ENCODE peak calls at places on chromosomes 7 and 10, in six cellular contexts. U, R, L, T, Y and S are unnamed samples.
A peak's percentile ranks its signal among the peaks of the same experiment; 100 is the strongest.

GRCh38 chr7:22952306-22953011 is 61.5 kb downstream of the HYCC1 start:
- DNase-seq in U (no peak), R (no peak), L (no peak), T (no peak), Y (no peak), S (peak; percentile 25)

GRCh38 chr7:28106316-28106957 is 74.2 kb downstream of the JAZF1 start:
- DNase-seq in U (peak; percentile 26), R (no peak), L (no peak), T (no peak), Y (peak; percentile 34), S (no peak)

GRCh38 chr7:20560325-20561180 is 54.9 kb upstream of the ABCB5 start:
- DNase-seq in U (no peak), R (no peak), L (no peak), T (no peak), Y (no peak), S (no peak)

GRCh38 chr7:156780724-156781455 is 112.1 kb downstream of the LMBR1 start:
- DNase-seq in U (no peak), R (no peak), L (no peak), T (no peak), Y (no peak), S (no peak)

GRCh38 chr10:100238429-100238828 is 9.0 kb upstream of the CHUK start:
- DNase-seq in U (no peak), R (no peak), L (no peak), T (no peak), Y (no peak), S (no peak)

GRCh38 chr10:68423522-68423921 is 16.4 kb upstream of the RUFY2 start:
- DNase-seq in U (no peak), R (no peak), L (no peak), T (no peak), Y (no peak), S (no peak)

GRCh38 chr10:125020386-125020785 is 78.5 kb downstream of the ZRANB1 start:
- DNase-seq in U (no peak), R (no peak), L (no peak), T (no peak), Y (no peak), S (no peak)

GRCh38 chr7:108308276-108308675 is 148.0 kb downstream of the NRCAM start:
- DNase-seq in U (no peak), R (no peak), L (peak; percentile 55), T (no peak), Y (no peak), S (no peak)

GRCh38 chr7:111953611-111954010 is 252.6 kb downstream of the DOCK4 start:
- DNase-seq in U (no peak), R (no peak), L (peak; percentile 30), T (no peak), Y (no peak), S (no peak)

GRCh38 chr10:31757374-31757773 is 171.3 kb downstream of the ARHGAP12 start:
- DNase-seq in U (no peak), R (peak; percentile 75), L (no peak), T (peak; percentile 74), Y (no peak), S (no peak)

GRCh38 chr7:49926720-49927119 is 153.3 kb downstream of the VWC2 start:
- DNase-seq in U (no peak), R (no peak), L (no peak), T (no peak), Y (no peak), S (no peak)

GRCh38 chr10:72260215-72260587 is 13.5 kb upstream of the DDIT4 start:
- DNase-seq in U (peak; percentile 62), R (no peak), L (no peak), T (no peak), Y (no peak), S (no peak)
- H3K4me1 ChIP-seq in U (peaks cover 83% of the 10 kb centered on the region), R (peaks cover 48% of the 10 kb centered on the region), L (peaks cover 65% of the 10 kb centered on the region), T (peaks cover 57% of the 10 kb centered on the region), Y (peaks cover 19% of the 10 kb centered on the region), S (peaks cover 35% of the 10 kb centered on the region)

GRCh38 chr7:64562246-64562620 is 638 bp downstream of the ZNF680 start:
- DNase-seq in U (no peak), R (no peak), L (no peak), T (no peak), Y (peak; percentile 9), S (no peak)

GRCh38 chr7:64557601-64558322 is 5.1 kb downstream of the ZNF680 start:
- DNase-seq in U (no peak), R (no peak), L (no peak), T (no peak), Y (no peak), S (no peak)

GRCh38 chr7:64559206-64559605 is 3.7 kb downstream of the ZNF680 start:
- DNase-seq in U (no peak), R (no peak), L (peak; percentile 65), T (peak; percentile 60), Y (peak; percentile 46), S (no peak)

GRCh38 chr7:64558323-64558705 is 4.6 kb downstream of the ZNF680 start:
- DNase-seq in U (no peak), R (no peak), L (peak; percentile 22), T (no peak), Y (peak; percentile 15), S (no peak)

GRCh38 chr7:64558781-64559180 is 4.1 kb downstream of the ZNF680 start:
- DNase-seq in U (no peak), R (no peak), L (peak; percentile 57), T (no peak), Y (peak; percentile 26), S (no peak)
- H3K4me3 ChIP-seq in U (peak overlapping the region; percentile 44), R (peak overlapping the region; percentile 27), L (no peak overlapping the region), T (peak overlapping the region; percentile 33), Y (no peak overlapping the region), S (no peak overlapping the region)

DNA sequence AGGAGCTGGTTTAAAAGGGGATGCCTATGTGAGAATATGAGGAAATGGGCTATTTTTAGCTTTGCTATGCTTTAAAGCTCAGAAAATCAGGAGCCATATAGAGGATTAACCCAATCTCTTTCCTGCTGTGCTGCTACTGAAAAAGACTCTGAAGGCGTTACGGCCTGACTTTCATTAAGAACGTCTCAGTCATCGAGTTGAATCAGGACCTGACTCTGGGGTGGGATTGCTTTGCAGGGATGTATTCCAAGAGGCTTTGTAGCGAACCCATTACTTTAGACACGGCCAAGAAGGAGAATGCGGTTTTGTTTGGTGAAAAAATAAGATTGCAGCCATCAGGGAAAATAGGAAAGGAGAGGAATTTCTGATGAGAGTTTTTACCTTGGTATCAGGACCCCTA is 426.9 kb downstream of the CCSER2 start:
- DNase-seq in U (no peak), R (no peak), L (no peak), T (no peak), Y (no peak), S (no peak)
- H3K9me3 ChIP-seq in U (no peaks in the 10 kb centered on the region), R (no peaks in the 10 kb centered on the region), L (no peaks in the 10 kb centered on the region), T (no peaks in the 10 kb centered on the region), Y (no peaks in the 10 kb centered on the region), S (no peaks in the 10 kb centered on the region)

GRCh38 chr10:30702860-30703259 is 73.3 kb upstream of the LYZL2 start:
- DNase-seq in U (no peak), R (no peak), L (no peak), T (no peak), Y (no peak), S (no peak)

GRCh38 chr10:30705086-30705624 is 75.6 kb upstream of the LYZL2 start:
- DNase-seq in U (no peak), R (no peak), L (no peak), T (no peak), Y (no peak), S (no peak)

GRCh38 chr10:30704016-30704600 is 74.6 kb upstream of the LYZL2 start:
- DNase-seq in U (no peak), R (no peak), L (no peak), T (no peak), Y (no peak), S (no peak)

GRCh38 chr10:30708234-30708633 is 78.7 kb upstream of the LYZL2 start:
- DNase-seq in U (no peak), R (no peak), L (no peak), T (no peak), Y (no peak), S (no peak)

DNA sequence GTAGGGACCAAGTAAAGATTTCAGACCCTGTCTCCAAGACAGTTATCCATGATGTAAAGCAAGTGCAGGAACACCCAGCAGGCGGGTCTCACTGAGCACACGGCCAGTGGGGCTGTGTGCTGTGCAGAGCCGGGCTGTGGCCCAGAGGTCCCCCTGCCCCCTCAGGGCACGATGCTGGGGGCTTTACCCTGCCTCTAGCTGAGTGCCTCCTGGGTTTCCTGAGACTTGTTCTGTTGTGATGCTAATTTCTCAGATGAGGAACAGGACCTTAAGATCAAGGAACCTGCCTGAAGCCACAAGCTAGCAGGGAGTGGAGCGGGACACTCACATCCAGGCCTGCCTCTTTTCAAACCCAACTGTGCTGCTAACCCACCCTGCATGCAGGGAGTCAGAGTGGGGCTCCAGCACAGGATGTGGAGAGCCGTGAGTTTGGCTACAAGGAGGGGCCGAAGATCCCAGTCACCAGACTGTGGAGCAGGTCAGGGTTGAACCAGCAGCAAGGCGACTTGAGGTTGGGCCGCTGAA is 76.1 kb upstream of the LYZL2 start:
- DNase-seq in U (no peak), R (no peak), L (no peak), T (no peak), Y (no peak), S (no peak)
- H3K4me1 ChIP-seq in U (no peaks in the 10 kb centered on the region), R (no peaks in the 10 kb centered on the region), L (no peaks in the 10 kb centered on the region), T (no peaks in the 10 kb centered on the region), Y (peaks cover 11% of the 10 kb centered on the region), S (no peaks in the 10 kb centered on the region)

DNA sequence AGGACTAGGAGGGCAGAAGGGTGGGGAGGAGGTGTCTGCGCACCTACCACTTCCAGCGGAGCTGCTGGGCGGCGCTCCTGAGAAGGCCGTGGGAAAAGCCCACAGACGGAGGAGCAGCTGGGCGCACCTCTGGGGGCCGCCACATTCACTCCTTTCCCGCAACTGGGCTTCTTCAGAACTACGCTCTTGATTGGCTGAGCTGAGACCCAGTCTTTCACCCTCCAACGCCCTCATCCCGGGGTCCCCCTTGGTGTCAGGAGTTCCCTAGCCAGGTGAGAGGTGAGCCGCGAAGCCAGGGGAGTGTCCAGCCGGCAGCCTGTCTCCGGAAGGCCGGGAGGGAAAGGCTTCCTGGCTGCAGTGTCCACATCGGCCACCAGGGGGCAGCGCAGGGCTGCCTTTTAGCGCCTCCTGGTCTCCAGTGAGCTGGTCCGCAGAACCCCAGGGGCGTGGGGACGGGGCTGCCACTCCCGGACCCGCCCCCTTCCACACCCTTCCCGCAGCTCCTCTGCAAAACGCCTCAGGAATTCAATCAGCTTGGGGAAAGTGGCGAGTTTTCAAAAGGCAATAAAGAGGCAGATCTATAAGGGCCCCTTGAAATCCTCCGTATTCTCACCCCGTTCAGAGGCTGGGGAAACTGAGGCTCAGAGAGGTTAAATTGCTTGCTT is 98.8 kb downstream of the CHST15 start:
- DNase-seq in U (peak; percentile 84), R (peak; percentile 87), L (peak; percentile 92), T (peak; percentile 84), Y (peak; percentile 76), S (peak; percentile 62)
- H3K4me3 ChIP-seq in U (peak overlapping the region; percentile 39), R (peak overlapping the region; percentile 43), L (no peak overlapping the region), T (peak overlapping the region; percentile 18), Y (peak overlapping the region; percentile 47), S (no peak overlapping the region)

GRCh38 chr7:157903296-157903695 is 566.5 kb downstream of the DNAJB6 start:
- DNase-seq in U (no peak), R (peak; percentile 4), L (no peak), T (no peak), Y (no peak), S (no peak)

GRCh38 chr7:157904211-157904865 is 567.5 kb downstream of the DNAJB6 start:
- DNase-seq in U (no peak), R (peak; percentile 48), L (no peak), T (no peak), Y (no peak), S (no peak)

GRCh38 chr7:157905740-157906461 is 569.1 kb downstream of the DNAJB6 start:
- DNase-seq in U (peak; percentile 52), R (peak; percentile 47), L (no peak), T (no peak), Y (no peak), S (peak; percentile 66)

GRCh38 chr7:157903715-157904114 is 566.9 kb downstream of the DNAJB6 start:
- DNase-seq in U (no peak), R (peak; percentile 57), L (no peak), T (no peak), Y (no peak), S (no peak)

GRCh38 chr7:157904866-157905215 is 568.0 kb downstream of the DNAJB6 start:
- DNase-seq in U (no peak), R (peak; percentile 5), L (no peak), T (no peak), Y (no peak), S (no peak)
- H3K9me3 ChIP-seq in U (no peaks in the 10 kb centered on the region), R (no peaks in the 10 kb centered on the region), L (no peaks in the 10 kb centered on the region), T (no peaks in the 10 kb centered on the region), Y (peaks cover 2% of the 10 kb centered on the region), S (no peaks in the 10 kb centered on the region)